ENCODE peak calls at places on chromosomes 5 and 9, in ten cellular contexts. X, V, J, S, K, H, L, A, G and M are unnamed samples.

GRCh38 chr5:23274156-23274555 is 233.3 kb upstream of the PRDM9 start:
- DNase-seq in H (no peak), A (no peak), S (no peak), J (no peak), L (no peak), G (no peak), V (no peak), K (no peak), X (no peak), M (no peak)

GRCh38 chr9:135081264-135081660 is 6.2 kb upstream of the OLFM1 start:
- DNase-seq in J (peak), G (no peak), L (no peak), K (no peak), V (no peak), H (no peak), X (no peak), S (no peak), A (peak), M (no peak)

GRCh38 chr9:120902286-120902685 is 24.3 kb downstream of the TRAF1 start:
- DNase-seq in S (no peak), J (no peak), K (no peak), H (no peak), A (no peak), G (no peak), V (no peak), L (no peak), X (no peak), M (no peak)

GRCh38 chr5:12934722-12935121 is 1009.8 kb downstream of the DNAH5 start:
- DNase-seq in X (no peak), V (no peak), K (no peak), H (no peak), S (no peak), G (peak), L (no peak), J (no peak), A (no peak), M (no peak)

GRCh38 chr9:136336156-136336860 is 9.0 kb downstream of the GPSM1 start:
- DNase-seq in J (no peak), V (no peak), K (no peak), X (no peak), L (no peak), G (peak), H (no peak), S (no peak), A (no peak), M (no peak)

GRCh38 chr5:177179431-177179830 is 45.9 kb downstream of the NSD1 start:
- DNase-seq in S (no peak), G (no peak), H (no peak), X (no peak), K (no peak), V (no peak), J (no peak), L (no peak), A (no peak), M (no peak)

GRCh38 chr5:64497390-64497789 is 8.4 kb upstream of the RGS7BP start:
- DNase-seq in X (no peak), S (no peak), J (no peak), K (no peak), L (no peak), G (peak), A (no peak), H (no peak), V (no peak), M (no peak)

GRCh38 chr9:136088939-136089696 is 6.0 kb downstream of the NACC2 start:
- DNase-seq in K (peak), J (no peak), S (peak), L (peak), H (no peak), V (no peak), A (peak), X (peak), G (no peak), M (peak)

GRCh38 chr9:37753489-37754190 is at the start of gene TRMT10B:
- DNase-seq in K (peak), X (peak), V (peak), G (peak), J (no peak), A (peak), H (no peak), L (peak), S (peak), M (peak)

GRCh38 chr5:137370511-137371071 is 128.5 kb downstream of the SPOCK1 start:
- DNase-seq in G (peak), X (no peak), L (no peak), H (no peak), K (no peak), S (no peak), J (no peak), A (no peak), V (no peak), M (no peak)

GRCh38 chr5:1394881-1395860 is 50.1 kb downstream of the SLC6A3 start:
- DNase-seq in X (no peak), H (no peak), S (no peak), V (no peak), L (no peak), J (no peak), A (no peak), K (no peak), G (no peak), M (no peak)

GRCh38 chr5:17723876-17724275 is 89.6 kb downstream of the TAF11L14 start:
- DNase-seq in K (no peak), L (no peak), S (no peak), A (no peak), H (no peak), J (no peak), X (no peak), G (no peak), V (no peak), M (no peak)

GRCh38 chr9:37329576-37329975 is 92.9 kb upstream of the GRHPR start:
- DNase-seq in S (no peak), V (no peak), A (no peak), L (no peak), G (peak), J (no peak), H (no peak), X (no peak), K (no peak), M (no peak)

GRCh38 chr9:89533396-89534187 is 35.7 kb upstream of the SEMA4D start:
- DNase-seq in X (no peak), J (no peak), K (no peak), V (no peak), H (no peak), G (no peak), A (no peak), S (no peak), L (peak), M (no peak)

GRCh38 chr9:95017062-95017461 is 290.6 kb downstream of the AOPEP start:
- DNase-seq in S (no peak), K (no peak), V (no peak), X (no peak), A (no peak), L (no peak), J (no peak), G (peak), H (no peak), M (no peak)

GRCh38 chr5:32981061-32981460 is 269.9 kb downstream of the NPR3 start:
- DNase-seq in L (no peak), J (no peak), A (no peak), X (no peak), S (no peak), H (no peak), K (no peak), V (no peak), G (no peak), M (no peak)

GRCh38 chr5:132883261-132883834 is 9.9 kb downstream of the LEAP2 start:
- DNase-seq in X (peak), V (peak), A (peak), H (no peak), G (peak), S (no peak), L (peak), J (no peak), K (peak), M (peak)

GRCh38 chr9:83475741-83476140 is 62.5 kb downstream of the FRMD3 start:
- DNase-seq in H (no peak), S (no peak), J (no peak), X (no peak), G (no peak), L (no peak), V (no peak), K (no peak), A (no peak), M (no peak)

GRCh38 chr5:92715946-92716345 is 865.1 kb downstream of the NR2F1-AS1 start:
- DNase-seq in J (no peak), G (no peak), A (no peak), V (no peak), L (no peak), K (no peak), X (no peak), H (no peak), S (no peak), M (no peak)

GRCh38 chr9:11417782-11418181 is 805.0 kb upstream of the PTPRD start:
- DNase-seq in L (no peak), S (no peak), K (no peak), J (no peak), X (no peak), V (no peak), H (no peak), A (no peak), G (no peak), M (no peak)

DNA sequence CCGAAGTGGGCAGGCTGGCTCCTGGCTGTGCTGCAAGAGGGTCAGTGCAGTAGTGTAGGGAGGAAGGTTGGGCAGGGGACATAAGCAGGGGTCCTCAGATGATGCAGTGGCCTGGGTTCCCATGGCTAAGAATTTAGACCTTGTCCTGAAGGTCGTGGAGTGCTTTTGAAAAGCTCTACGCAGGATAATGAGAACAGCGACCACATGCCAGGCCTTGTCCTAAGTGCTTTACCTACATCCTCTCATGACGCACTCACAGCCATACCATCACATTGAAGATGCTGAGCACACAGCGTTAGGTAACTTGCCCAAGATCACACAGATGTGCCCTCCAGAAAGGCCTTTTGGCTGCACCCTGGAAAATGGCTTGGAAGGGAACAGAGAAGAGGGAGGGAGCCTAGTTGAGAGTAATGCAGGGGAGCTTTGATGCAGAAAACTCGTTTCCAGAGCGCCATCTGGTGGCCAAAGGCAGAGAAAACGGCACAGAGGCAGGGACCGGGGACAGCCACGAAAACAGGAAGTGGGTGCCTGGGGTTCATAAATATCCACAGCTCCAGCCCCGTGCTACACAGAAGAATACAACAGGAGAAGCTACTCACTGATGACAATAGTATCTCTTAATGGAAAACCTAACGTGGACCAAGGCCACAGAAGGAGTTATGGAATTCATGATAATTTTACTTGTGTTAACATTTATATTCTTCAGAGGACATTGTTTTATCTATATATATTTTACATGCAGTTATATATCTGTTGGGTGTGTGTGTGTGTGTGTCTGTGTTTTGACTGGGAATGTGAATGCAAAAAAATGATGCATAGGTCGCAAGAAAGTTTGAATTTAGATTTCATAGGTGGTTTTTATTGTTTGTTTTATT is 2.7 kb upstream of the PCDH12 start:
- DNase-seq in G (peak), S (peak), A (peak), L (peak), K (peak), J (peak), V (peak), X (peak), H (peak), M (peak)
- H3K27ac ChIP-seq in G (no peak), S (no peak), A (no peak), L (no peak), K (peak), J (peak), V (no peak), X (peak), H (no peak), M (no peak)

DNA sequence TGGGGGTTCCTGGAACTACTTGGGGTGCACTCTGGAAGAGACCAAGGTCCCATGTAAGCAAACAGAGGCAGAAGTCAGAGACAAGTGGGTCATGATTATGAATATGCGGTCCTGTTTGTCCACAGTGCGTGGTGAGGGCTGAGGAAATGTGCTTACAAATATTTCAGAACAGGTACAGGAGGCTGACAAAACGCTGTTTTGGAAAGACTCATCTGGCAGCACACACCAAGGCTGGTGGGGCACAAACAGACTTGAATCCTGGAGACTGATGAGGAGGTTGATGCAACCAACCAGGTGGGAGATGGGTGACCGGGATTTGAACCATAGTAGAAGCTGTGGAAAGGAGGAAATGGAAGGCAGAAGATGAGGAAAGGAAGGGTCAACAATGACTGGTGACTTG is 83.8 kb downstream of the ADRB2 start:
- DNase-seq in V (no peak), S (no peak), A (no peak), J (no peak), G (no peak), K (no peak), H (no peak), X (no peak), L (no peak), M (no peak)
- H3K27ac ChIP-seq in V (no peak), S (no peak), A (no peak), J (peak), G (peak), K (no peak), H (no peak), X (no peak), L (no peak), M (no peak)

DNA sequence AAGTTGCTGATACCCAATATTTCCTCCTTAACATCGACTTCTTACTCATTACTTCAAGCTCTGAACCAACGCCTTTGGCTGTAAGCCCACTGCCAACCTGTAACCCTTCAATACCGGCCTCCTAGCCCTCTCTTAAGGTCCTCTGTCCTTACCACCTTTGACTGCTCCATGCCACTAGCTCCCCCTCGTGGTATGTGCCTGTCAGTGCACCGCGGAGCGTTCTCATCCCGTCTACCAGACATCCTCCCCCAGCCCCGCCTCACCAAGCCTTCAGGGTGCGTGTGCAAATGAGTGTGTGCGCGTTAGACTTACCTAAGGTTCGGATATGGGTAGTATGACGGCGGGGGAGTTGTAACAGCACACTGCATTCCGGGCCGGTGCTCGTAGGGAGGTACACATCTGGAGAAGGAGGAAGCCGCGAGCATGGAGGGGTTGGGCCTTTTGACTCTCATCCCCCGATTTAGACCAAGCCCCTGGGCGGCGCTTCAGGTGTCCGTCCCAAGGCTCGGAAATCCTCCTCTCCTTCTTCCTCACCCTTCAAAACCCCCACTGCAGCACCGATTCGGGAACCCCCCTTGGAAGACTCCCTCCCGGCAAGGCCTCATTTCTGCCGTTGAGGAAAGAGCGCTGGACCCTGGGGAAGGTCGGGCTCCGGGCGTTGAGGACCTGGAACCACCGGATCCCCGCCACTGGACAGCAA is 2.8 kb upstream of the MYORG start:
- DNase-seq in J (peak), G (peak), L (peak), S (peak), A (peak), H (peak), V (peak), K (peak), X (peak), M (peak)
- H3K27ac ChIP-seq in J (peak), G (no peak), L (peak), S (no peak), A (peak), H (no peak), V (peak), K (no peak), X (no peak), M (peak)

GRCh38 chr5:157731272-157732129 is at the start of gene THG1L:
- DNase-seq in A (peak), L (peak), H (peak), K (peak), X (peak), J (peak), S (peak), G (peak), V (peak), M (peak)

GRCh38 chr5:157734466-157734865 is 3.2 kb downstream of the THG1L start:
- DNase-seq in H (no peak), V (no peak), G (no peak), L (no peak), S (no peak), X (no peak), A (no peak), J (no peak), K (no peak), M (no peak)

GRCh38 chr5:157730900-157731271 is 334 bp upstream of the THG1L start:
- DNase-seq in V (no peak), G (no peak), K (no peak), S (no peak), L (no peak), X (no peak), A (no peak), H (no peak), J (no peak), M (no peak)

GRCh38 chr5:157732130-157732783 is 1.0 kb downstream of the THG1L start:
- DNase-seq in S (no peak), K (no peak), G (no peak), J (no peak), H (no peak), A (no peak), L (no peak), V (no peak), X (no peak), M (no peak)

DNA sequence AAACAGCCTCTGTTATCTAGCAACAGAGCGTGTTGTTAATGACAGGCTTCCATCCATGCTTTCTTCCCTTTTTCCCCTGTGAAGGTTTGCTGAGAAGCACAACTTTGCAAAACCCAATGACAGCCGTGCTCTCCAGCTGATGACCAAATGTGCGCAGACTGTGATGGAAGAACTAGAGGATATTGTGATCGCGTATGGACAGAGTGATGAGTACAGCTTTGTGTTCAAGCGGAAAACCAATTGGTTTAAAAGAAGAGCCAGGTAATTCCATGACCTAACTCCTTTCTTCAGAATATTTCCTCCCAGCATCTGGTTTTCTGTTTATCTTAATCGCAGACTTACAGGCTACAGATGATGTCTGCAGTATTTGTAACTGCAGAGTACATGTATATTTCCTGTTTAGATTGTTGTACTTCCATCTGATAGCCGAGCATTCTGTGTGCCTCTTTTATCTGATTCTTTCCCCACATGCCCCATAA is 1.6 kb downstream of the THG1L start:
- DNase-seq in G (no peak), A (no peak), K (no peak), L (no peak), J (no peak), S (no peak), V (no peak), X (no peak), H (no peak), M (no peak)
- H3K27ac ChIP-seq in G (no peak), A (no peak), K (no peak), L (no peak), J (no peak), S (no peak), V (no peak), X (no peak), H (no peak), M (no peak)

GRCh38 chr5:10594591-10595210 is 30.8 kb downstream of the ANKRD33B start:
- DNase-seq in X (no peak), J (no peak), A (no peak), L (no peak), G (peak), H (no peak), V (no peak), S (no peak), K (no peak), M (no peak)

GRCh38 chr5:10595678-10596309 is 31.9 kb downstream of the ANKRD33B start:
- DNase-seq in K (peak), A (no peak), X (peak), L (no peak), H (no peak), J (no peak), G (peak), S (no peak), V (peak), M (peak)

GRCh38 chr5:10593531-10594181 is 29.8 kb downstream of the ANKRD33B start:
- DNase-seq in K (no peak), L (no peak), G (no peak), S (no peak), H (no peak), X (no peak), V (no peak), J (no peak), A (no peak), M (no peak)

GRCh38 chr5:10596310-10596703 is 32.4 kb downstream of the ANKRD33B start:
- DNase-seq in L (no peak), X (no peak), K (no peak), G (no peak), H (no peak), A (no peak), V (no peak), S (no peak), J (no peak), M (no peak)

GRCh38 chr5:10595305-10595677 is 31.4 kb downstream of the ANKRD33B start:
- DNase-seq in S (no peak), K (no peak), L (no peak), H (no peak), G (peak), X (peak), A (no peak), V (no peak), J (no peak), M (no peak)
- H3K27ac ChIP-seq in S (peak), K (peak), L (no peak), H (peak), G (peak), X (peak), A (peak), V (peak), J (peak), M (peak)

DNA sequence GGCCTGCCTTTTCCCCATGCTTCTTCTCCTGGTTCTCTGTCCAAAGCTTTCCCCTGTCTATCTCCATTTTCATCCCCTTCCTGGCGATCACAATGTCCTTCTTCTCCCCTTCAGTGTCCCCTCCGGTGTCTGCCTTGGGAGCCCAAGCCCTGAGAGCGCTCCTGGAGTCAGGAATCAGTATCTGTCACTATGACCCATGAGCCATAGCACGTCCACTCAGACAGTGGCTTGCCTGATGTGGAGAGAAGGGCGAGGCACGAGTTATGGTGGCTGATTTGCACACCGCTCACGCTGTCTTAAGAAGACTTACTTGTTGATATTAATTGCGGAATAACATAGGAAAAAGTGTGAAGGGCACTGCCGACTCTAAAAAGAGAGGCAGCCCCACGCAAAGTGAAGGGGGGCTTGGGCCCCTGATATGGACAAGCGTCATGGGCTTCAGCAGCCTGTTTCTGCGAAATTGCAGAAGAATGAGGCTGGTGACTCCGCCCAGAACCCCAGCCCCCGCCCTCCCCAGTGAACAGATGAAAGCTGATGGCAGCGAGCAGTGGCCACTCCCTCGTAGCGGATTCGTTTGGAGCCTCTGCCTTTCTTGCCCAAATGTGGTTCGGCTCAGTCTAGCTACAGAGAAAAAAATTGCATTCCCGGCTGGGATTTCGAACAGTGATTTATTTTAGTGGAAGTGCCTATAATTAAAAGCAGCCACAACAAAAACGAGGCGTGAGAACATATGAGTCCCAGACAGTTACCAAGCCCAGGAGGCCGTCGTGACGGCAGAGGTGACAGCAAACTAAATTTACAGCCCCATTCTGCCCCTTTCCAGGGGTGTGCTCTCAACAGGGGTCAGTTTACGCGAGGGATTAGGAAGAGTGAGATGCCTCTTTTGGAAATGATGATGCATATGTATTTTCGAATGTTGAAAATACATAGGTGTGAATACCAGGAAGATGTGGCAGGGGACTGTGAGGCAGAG is 149.8 kb downstream of the ICE1 start:
- DNase-seq in K (peak), G (no peak), X (no peak), V (no peak), A (peak), J (no peak), H (peak), L (no peak), S (no peak), M (peak)
- H3K27ac ChIP-seq in K (peak), G (no peak), X (peak), V (no peak), A (peak), J (peak), H (peak), L (no peak), S (no peak), M (peak)